ENCODE peak calls at places on chromosomes 7 and 10, in eight cellular contexts. L is HS-5; C is activated CD8-positive, alpha-beta memory T cell treated with anti-CD3 and anti-CD28 coated beads for 1 hour; D is MM.1S; P is tibial artery; S is iris pigment epithelial cell; E is T-cell; Y is GM03348. O is an unnamed sample.
A peak's percentile ranks its signal among the peaks of the same experiment; 100 is the strongest.

GRCh38 chr10:124650820-124651401 is 93.3 kb downstream of the FAM53B start:
- DNase-seq in S (peak; percentile 32), P (no peak), E (peak; percentile 66), L (no peak), C (peak; percentile 55), D (no peak), Y (no peak), O (no peak)

GRCh38 chr10:9140373-9140772 is 1085.9 kb downstream of the GATA3 start:
- DNase-seq in D (no peak), S (peak; percentile 0), C (no peak), E (no peak), P (no peak), L (no peak), Y (no peak), O (no peak)

GRCh38 chr10:131961047-131961776 is 20.5 kb downstream of the BNIP3 start:
- DNase-seq in Y (no peak), S (no peak), D (no peak), P (no peak), L (no peak), E (no peak), C (no peak), O (peak; percentile 75)

GRCh38 chr7:155865830-155866545 is 53.7 kb upstream of the SHH start:
- DNase-seq in S (no peak), Y (no peak), E (no peak), P (peak; percentile 54), C (no peak), L (no peak), D (no peak), O (peak; percentile 29)

GRCh38 chr7:6691103-6691502 is 15.6 kb downstream of the ZNF12 start:
- DNase-seq in D (no peak), S (no peak), C (no peak), E (no peak), P (no peak), L (no peak), Y (no peak), O (no peak)

GRCh38 chr7:140404565-140405080 is 765 bp downstream of the RAB19 start:
- DNase-seq in C (no peak), D (no peak), L (no peak), Y (no peak), P (no peak), E (no peak), S (no peak), O (no peak)

GRCh38 chr10:95421782-95422181 is 131.0 kb upstream of the PDLIM1 start:
- DNase-seq in P (no peak), C (no peak), L (no peak), E (no peak), D (no peak), S (no peak), Y (no peak), O (peak; percentile 60)

GRCh38 chr10:101223274-101224059 is 5.8 kb downstream of the LBX1 start:
- DNase-seq in P (no peak), L (no peak), Y (no peak), C (no peak), D (no peak), S (no peak), E (no peak), O (no peak)

GRCh38 chr10:24869354-24870016 is 82.9 kb downstream of the PRTFDC1 start:
- DNase-seq in P (no peak), D (no peak), Y (no peak), S (peak; percentile 64), E (no peak), L (no peak), C (no peak), O (no peak)

GRCh38 chr7:132066776-132067175 is 509.5 kb downstream of the PLXNA4 start:
- DNase-seq in P (peak; percentile 80), S (peak; percentile 66), E (no peak), Y (peak; percentile 58), L (no peak), D (no peak), C (no peak), O (no peak)

GRCh38 chr7:106865130-106866115 is at the start of gene PIK3CG:
- DNase-seq in Y (no peak), E (peak; percentile 8), D (peak; percentile 76), S (no peak), L (no peak), P (no peak), C (no peak), O (no peak)

GRCh38 chr10:86651631-86652331 is 2.6 kb upstream of the OPN4 start:
- DNase-seq in E (no peak), L (no peak), D (no peak), S (no peak), P (peak; percentile 60), C (no peak), Y (no peak), O (no peak)

GRCh38 chr7:27427416-27427815 is 184.8 kb downstream of the EVX1 start:
- DNase-seq in D (no peak), L (no peak), C (no peak), E (no peak), S (no peak), Y (no peak), P (no peak), O (no peak)

GRCh38 chr10:112131996-112132395 is 51.6 kb downstream of the GPAM start:
- DNase-seq in L (no peak), Y (no peak), S (no peak), D (no peak), E (no peak), P (no peak), C (no peak), O (no peak)

GRCh38 chr7:30800785-30801252 is 29.6 kb downstream of the MINDY4 start:
- DNase-seq in S (peak; percentile 76), L (peak; percentile 80), P (peak; percentile 82), Y (peak; percentile 85), C (no peak), D (peak; percentile 52), E (no peak), O (no peak)

GRCh38 chr7:64947252-64948000 is 43.4 kb downstream of the ZNF117 start:
- DNase-seq in C (no peak), D (no peak), Y (peak; percentile 13), S (no peak), P (no peak), E (no peak), L (no peak), O (no peak)

GRCh38 chr10:5199398-5199797 is 2.8 kb downstream of the AKR1C4 start:
- DNase-seq in C (no peak), Y (no peak), S (no peak), E (no peak), D (no peak), L (no peak), P (no peak), O (no peak)

GRCh38 chr7:122303971-122304603 is 463 bp downstream of the FEZF1 start:
- DNase-seq in P (no peak), C (no peak), Y (no peak), S (no peak), L (no peak), D (peak; percentile 5), E (no peak), O (no peak)

GRCh38 chr10:15715619-15716227 is 4.0 kb downstream of the ITGA8 start:
- DNase-seq in P (no peak), E (no peak), L (no peak), C (no peak), Y (peak; percentile 48), S (peak; percentile 23), D (no peak), O (no peak)

GRCh38 chr10:128854965-128855364 is 612.1 kb upstream of the MGMT start:
- DNase-seq in S (no peak), D (no peak), P (peak; percentile 79), E (no peak), L (no peak), Y (no peak), C (no peak), O (peak; percentile 89)

GRCh38 chr7:93941956-93942355 is 20.4 kb downstream of the GNG11 start:
- DNase-seq in L (no peak), Y (no peak), P (no peak), S (no peak), E (no peak), C (no peak), D (no peak), O (no peak)

GRCh38 chr10:18666810-18667209 is 7.6 kb downstream of the ARL5B start:
- DNase-seq in E (no peak), C (no peak), D (no peak), P (no peak), L (no peak), Y (peak; percentile 47), S (peak; percentile 87), O (no peak)

GRCh38 chr7:158646766-158647474 is 57.7 kb downstream of the NCAPG2 start:
- DNase-seq in C (no peak), D (peak; percentile 30), Y (no peak), L (no peak), P (no peak), E (no peak), S (peak; percentile 7), O (no peak)

O was measured in cardiac septum.